ENCODE peak calls at places on chromosomes 5 and 9, in ten cellular contexts. T, R, P, A, X, E, H, O, G and W are unnamed samples.

GRCh38 chr5:142499591-142500384 is 175.0 kb upstream of the SPRY4 start:
- DNase-seq in R (no peak), T (no peak), E (no peak), X (no peak), O (no peak), P (no peak), A (no peak), H (no peak), G (no peak), W (no peak)

GRCh38 chr5:141704782-141705297 is 22.8 kb upstream of the ARAP3 start:
- DNase-seq in X (no peak), G (no peak), H (no peak), O (no peak), A (no peak), T (no peak), R (no peak), P (no peak), E (no peak), W (no peak)

GRCh38 chr9:87672586-87672985 is 53.3 kb upstream of the CTSL start:
- DNase-seq in G (no peak), A (no peak), H (no peak), T (no peak), P (no peak), O (no peak), X (no peak), R (no peak), E (no peak), W (no peak)

GRCh38 chr5:43711496-43711895 is 108.5 kb downstream of the NNT start:
- DNase-seq in A (no peak), O (no peak), X (no peak), R (peak; percentile 11), P (no peak), E (peak; percentile 84), T (no peak), G (peak; percentile 33), H (peak; percentile 77), W (no peak)

GRCh38 chr9:95874303-95874988 is 1.0 kb upstream of the ERCC6L2 start:
- DNase-seq in X (no peak), A (no peak), R (peak; percentile 14), O (no peak), G (no peak), T (no peak), E (peak; percentile 45), H (peak; percentile 60), P (no peak), W (no peak)

GRCh38 chr9:107750741-107751521 is 261.4 kb upstream of the KLF4 start:
- DNase-seq in O (no peak), A (peak; percentile 83), E (peak; percentile 99), P (peak; percentile 99), H (peak; percentile 99), X (no peak), T (no peak), R (peak; percentile 100), G (peak; percentile 82), W (no peak)

GRCh38 chr5:72470817-72471216 is 36.4 kb downstream of the ZNF366 start:
- DNase-seq in G (peak; percentile 46), H (peak; percentile 97), E (peak; percentile 91), P (no peak), R (no peak), A (no peak), O (no peak), X (no peak), T (no peak), W (no peak)

GRCh38 chr9:13770956-13771355 is 491.5 kb upstream of the MPDZ start:
- DNase-seq in X (no peak), O (no peak), A (no peak), H (no peak), P (no peak), R (no peak), E (no peak), T (no peak), G (no peak), W (no peak)

GRCh38 chr5:59800375-59800893 is 93.1 kb downstream of the PDE4D start:
- DNase-seq in A (no peak), R (no peak), T (no peak), H (no peak), E (no peak), P (no peak), X (no peak), G (no peak), O (no peak), W (no peak)

GRCh38 chr9:6897207-6897822 is 139.5 kb downstream of the KDM4C start:
- DNase-seq in A (no peak), H (no peak), O (no peak), R (no peak), P (no peak), G (no peak), E (no peak), T (no peak), X (no peak), W (no peak)

GRCh38 chr5:40831346-40832210 is 3.4 kb downstream of the RPL37 start:
- DNase-seq in E (no peak), T (peak; percentile 33), G (no peak), R (no peak), P (no peak), H (peak; percentile 37), X (no peak), O (no peak), A (no peak), W (no peak)

GRCh38 chr5:1826235-1826980 is 25.2 kb downstream of the NDUFS6 start:
- DNase-seq in X (no peak), H (no peak), G (no peak), O (no peak), P (no peak), E (no peak), T (no peak), R (no peak), A (no peak), W (no peak)

GRCh38 chr5:131328536-131329186 is 64.8 kb downstream of the CDC42SE2 start:
- DNase-seq in R (peak; percentile 65), A (no peak), O (no peak), G (peak; percentile 50), X (no peak), T (no peak), P (no peak), E (peak; percentile 68), H (peak; percentile 73), W (no peak)

GRCh38 chr9:75788006-75788634 is 102.4 kb upstream of the PCSK5 start:
- DNase-seq in G (no peak), P (peak; percentile 56), H (peak; percentile 2), X (no peak), A (no peak), O (no peak), E (no peak), R (no peak), T (no peak), W (no peak)

GRCh38 chr5:78050888-78051287 is 243.6 kb downstream of the AP3B1 start:
- DNase-seq in H (peak; percentile 66), T (no peak), E (peak; percentile 49), A (no peak), G (peak; percentile 4), P (no peak), O (no peak), X (peak; percentile 18), R (peak; percentile 30), W (no peak)

GRCh38 chr5:160743027-160743426 is 109.0 kb downstream of the ATP10B start:
- DNase-seq in H (no peak), R (no peak), T (no peak), O (no peak), X (no peak), G (no peak), A (no peak), E (no peak), P (no peak), W (no peak)

GRCh38 chr9:2688636-2689035 is 28.7 kb upstream of the KCNV2 start:
- DNase-seq in H (no peak), O (no peak), R (no peak), G (no peak), T (no peak), P (no peak), X (no peak), E (no peak), A (no peak), W (no peak)

GRCh38 chr5:76789991-76790571 is 28.7 kb upstream of the F2RL1 start:
- DNase-seq in P (no peak), H (no peak), T (no peak), E (no peak), R (no peak), A (no peak), O (peak; percentile 90), G (no peak), X (no peak), W (no peak)

GRCh38 chr9:89079421-89079820 is 88.2 kb downstream of the S1PR3 start:
- DNase-seq in T (no peak), O (no peak), A (no peak), G (no peak), R (peak; percentile 48), X (no peak), P (peak; percentile 6), E (no peak), H (no peak), W (no peak)

GRCh38 chr5:86460519-86460918 is 157.2 kb upstream of the COX7C start:
- DNase-seq in E (no peak), G (no peak), T (no peak), O (no peak), A (no peak), R (no peak), X (no peak), H (peak; percentile 2), P (no peak), W (no peak)

GRCh38 chr9:101536351-101536750 is 2.7 kb downstream of the RNF20 start:
- DNase-seq in T (no peak), O (no peak), P (no peak), X (no peak), R (peak; percentile 50), G (peak; percentile 6), E (peak; percentile 65), A (no peak), H (peak; percentile 30), W (no peak)

GRCh38 chr5:82593481-82593880 is 315.3 kb upstream of the RPS23 start:
- DNase-seq in O (no peak), G (no peak), T (no peak), A (no peak), E (no peak), P (peak; percentile 40), X (no peak), H (peak; percentile 79), R (peak; percentile 74), W (no peak)

GRCh38 chr5:53133020-53133419 is 23.5 kb upstream of the MOCS2 start:
- DNase-seq in X (no peak), E (no peak), H (no peak), T (no peak), O (no peak), R (no peak), G (no peak), A (no peak), P (no peak), W (no peak)

GRCh38 chr5:61964199-61964598 is 341.8 kb upstream of the KIF2A start:
- DNase-seq in T (no peak), E (peak; percentile 81), A (no peak), P (no peak), G (no peak), H (peak; percentile 33), R (peak; percentile 40), X (no peak), O (no peak), W (no peak)

GRCh38 chr5:162068412-162068811 is 839 bp downstream of the GABRG2 start:
- DNase-seq in G (no peak), H (peak; percentile 8), R (no peak), X (no peak), T (no peak), P (no peak), E (no peak), O (no peak), A (no peak), W (no peak)

GRCh38 chr5:15452030-15452429 is 48.0 kb upstream of the FBXL7 start:
- DNase-seq in O (no peak), E (no peak), P (peak; percentile 8), H (peak; percentile 5), T (no peak), R (no peak), G (no peak), X (no peak), A (no peak), W (no peak)

GRCh38 chr5:74182603-74183002 is 457.9 kb downstream of the ENC1 start:
- DNase-seq in R (no peak), E (no peak), O (no peak), T (peak; percentile 9), A (no peak), G (no peak), H (no peak), X (no peak), P (no peak), W (no peak)

GRCh38 chr5:9786378-9787360 is 156.5 kb upstream of the TAS2R1 start:
- DNase-seq in O (no peak), P (no peak), T (no peak), A (no peak), X (no peak), E (no peak), G (no peak), H (no peak), R (no peak), W (no peak)